ENCODE peak calls at places on chromosomes 5 and 9, in six cellular contexts. D, J, W, H, V and E are unnamed samples.

GRCh38 chr9:35110327-35110758 is 5.3 kb downstream of the ATOSB start:
- DNase-seq in D (no peak), J (no peak), W (no peak), H (no peak), V (peak), E (no peak)

GRCh38 chr9:95506692-95507455 is 9.9 kb downstream of the PTCH1 start:
- DNase-seq in D (peak), J (no peak), W (no peak), H (peak), V (peak), E (peak)

GRCh38 chr5:74361406-74362358 is 278.8 kb downstream of the ENC1 start:
- DNase-seq in D (no peak), J (no peak), W (no peak), H (no peak), V (no peak), E (no peak)

GRCh38 chr5:61816146-61816545 is 484.1 kb downstream of the ZSWIM6 start:
- DNase-seq in D (no peak), J (no peak), W (no peak), H (no peak), V (no peak), E (no peak)

GRCh38 chr9:101513351-101513750 is 20.3 kb upstream of the RNF20 start:
- DNase-seq in D (no peak), J (no peak), W (no peak), H (no peak), V (no peak), E (no peak)

GRCh38 chr5:10994088-10994986 is 233.3 kb upstream of the DAP start:
- DNase-seq in D (no peak), J (no peak), W (no peak), H (no peak), V (no peak), E (no peak)

GRCh38 chr9:113876806-113877236 is 712 bp downstream of the ZNF618 start:
- DNase-seq in D (no peak), J (no peak), W (no peak), H (no peak), V (no peak), E (no peak)

GRCh38 chr9:127838375-127839078 is 15.9 kb downstream of the ENG start:
- DNase-seq in D (no peak), J (peak), W (no peak), H (peak), V (peak), E (no peak)

GRCh38 chr5:124720589-124720988 is 25.9 kb downstream of the ZNF608 start:
- DNase-seq in D (no peak), J (no peak), W (no peak), H (no peak), V (no peak), E (no peak)

GRCh38 chr5:60223342-60223741 is 329.8 kb upstream of the PDE4D start:
- DNase-seq in D (no peak), J (no peak), W (no peak), H (no peak), V (no peak), E (no peak)

GRCh38 chr5:57247765-57248164 is 73.9 kb downstream of the GPBP1 start:
- DNase-seq in D (no peak), J (no peak), W (no peak), H (no peak), V (no peak), E (no peak)

GRCh38 chr5:16759147-16759800 is 142.5 kb upstream of the RETREG1 start:
- DNase-seq in D (no peak), J (no peak), W (no peak), H (no peak), V (no peak), E (no peak)

GRCh38 chr9:104553261-104553660 is 15.7 kb upstream of the OR13C8 start:
- DNase-seq in D (no peak), J (no peak), W (no peak), H (no peak), V (no peak), E (no peak)

GRCh38 chr5:34480810-34481528 is 175.2 kb upstream of the RAI14 start:
- DNase-seq in D (no peak), J (no peak), W (no peak), H (no peak), V (no peak), E (no peak)

GRCh38 chr9:26524225-26524624 is 368.4 kb downstream of the CAAP1 start:
- DNase-seq in D (no peak), J (no peak), W (no peak), H (peak), V (no peak), E (no peak)

GRCh38 chr5:135833521-135833920 is 942 bp upstream of the SLC25A48 start:
- DNase-seq in D (no peak), J (no peak), W (no peak), H (no peak), V (no peak), E (no peak)

GRCh38 chr5:16492398-16493175 is 27.0 kb upstream of the ZNF622 start:
- DNase-seq in D (peak), J (peak), W (no peak), H (peak), V (peak), E (no peak)

GRCh38 chr9:96062051-96062450 is 186.6 kb downstream of the ERCC6L2 start:
- DNase-seq in D (no peak), J (no peak), W (no peak), H (no peak), V (no peak), E (no peak)

GRCh38 chr5:159680095-159680494 is 236.2 kb upstream of the ADRA1B start:
- DNase-seq in D (no peak), J (no peak), W (no peak), H (no peak), V (no peak), E (no peak)

GRCh38 chr9:70935856-70936255 is 185.6 kb downstream of the TRPM3 start:
- DNase-seq in D (no peak), J (no peak), W (no peak), H (no peak), V (no peak), E (no peak)

GRCh38 chr9:114174876-114175771 is 19.8 kb downstream of the COL27A1 start:
- DNase-seq in D (no peak), J (no peak), W (no peak), H (peak), V (no peak), E (no peak)

GRCh38 chr5:106094128-106094726 is 1576.5 kb downstream of the EFNA5 start:
- DNase-seq in D (no peak), J (peak), W (no peak), H (no peak), V (peak), E (no peak)

GRCh38 chr9:133506653-133507038 is 18.1 kb downstream of the MYMK start:
- DNase-seq in D (no peak), J (peak), W (no peak), H (no peak), V (peak), E (no peak)

GRCh38 chr9:122463828-122464632 is 13.7 kb downstream of the OR1J1 start:
- DNase-seq in D (peak), J (no peak), W (no peak), H (no peak), V (peak), E (peak)

GRCh38 chr9:36306481-36307306 is 48.4 kb upstream of the GNE start:
- DNase-seq in D (peak), J (no peak), W (no peak), H (no peak), V (peak), E (no peak)

GRCh38 chr9:93585695-93586094 is 9.3 kb downstream of the PHF2 start:
- DNase-seq in D (no peak), J (no peak), W (no peak), H (no peak), V (no peak), E (no peak)

GRCh38 chr9:35728041-35728971 is 3.7 kb downstream of the TLN1 start:
- DNase-seq in D (no peak), J (peak), W (no peak), H (peak), V (peak), E (no peak)

GRCh38 chr9:69931340-69931739 is 110.7 kb downstream of the CFAP95 start:
- DNase-seq in D (peak), J (no peak), W (no peak), H (no peak), V (peak), E (no peak)

GRCh38 chr9:69937358-69937757 is 106.3 kb upstream of the MAMDC2 start:
- DNase-seq in D (no peak), J (no peak), W (no peak), H (no peak), V (no peak), E (no peak)

GRCh38 chr9:69936427-69936826 is 107.2 kb upstream of the MAMDC2 start:
- DNase-seq in D (no peak), J (peak), W (no peak), H (no peak), V (peak), E (no peak)

GRCh38 chr9:69933445-69933844 is 110.2 kb upstream of the MAMDC2 start:
- DNase-seq in D (no peak), J (no peak), W (no peak), H (no peak), V (no peak), E (no peak)

DNA sequence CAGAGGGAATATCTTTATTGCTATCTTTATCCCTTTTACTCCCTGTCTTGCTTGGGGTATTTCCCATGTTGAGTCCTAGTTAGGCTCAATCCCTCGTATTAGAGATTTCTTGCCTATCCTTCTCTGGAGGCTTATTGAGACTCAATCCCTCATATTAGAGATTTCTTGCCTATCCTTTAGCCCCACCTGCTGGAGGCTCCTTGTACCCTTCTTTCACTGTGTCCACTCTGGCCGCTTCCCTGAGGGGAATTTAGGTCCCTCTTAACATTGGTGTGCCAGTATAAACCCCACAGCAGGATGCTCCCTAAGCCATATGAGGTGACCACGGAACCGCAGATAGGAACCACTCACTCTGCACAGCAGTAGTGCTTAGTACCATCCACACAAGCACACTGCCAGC is 110.7 kb upstream of the MAMDC2 start:
- DNase-seq in D (peak), J (no peak), W (no peak), H (no peak), V (peak), E (no peak)
- TF ChIP-seq CTCF in D (peak), J (peak), W (no peak), H (no peak), V (peak), E (no peak)

GRCh38 chr5:167755420-167755819 is 536.0 kb upstream of the WWC1 start:
- DNase-seq in D (no peak), J (no peak), W (no peak), H (no peak), V (no peak), E (no peak)

GRCh38 chr5:167764650-167765289 is 526.7 kb upstream of the WWC1 start:
- DNase-seq in D (no peak), J (no peak), W (no peak), H (no peak), V (no peak), E (no peak)

GRCh38 chr5:167763772-167764171 is 527.7 kb upstream of the WWC1 start:
- DNase-seq in D (no peak), J (no peak), W (no peak), H (no peak), V (peak), E (no peak)

GRCh38 chr5:167754501-167754941 is 536.9 kb upstream of the WWC1 start:
- DNase-seq in D (no peak), J (peak), W (no peak), H (no peak), V (no peak), E (no peak)

GRCh38 chr5:167759411-167759821 is 532.0 kb upstream of the WWC1 start:
- DNase-seq in D (no peak), J (no peak), W (no peak), H (no peak), V (peak), E (no peak)
- TF ChIP-seq CTCF in D (no peak), J (no peak), W (no peak), H (no peak), V (no peak), E (no peak)

GRCh38 chr5:125978015-125978414 is 445.2 kb upstream of the GRAMD2B start:
- DNase-seq in D (no peak), J (no peak), W (no peak), H (no peak), V (no peak), E (no peak)

GRCh38 chr5:125976421-125977060 is 446.7 kb upstream of the GRAMD2B start:
- DNase-seq in D (no peak), J (no peak), W (no peak), H (no peak), V (no peak), E (no peak)

DNA sequence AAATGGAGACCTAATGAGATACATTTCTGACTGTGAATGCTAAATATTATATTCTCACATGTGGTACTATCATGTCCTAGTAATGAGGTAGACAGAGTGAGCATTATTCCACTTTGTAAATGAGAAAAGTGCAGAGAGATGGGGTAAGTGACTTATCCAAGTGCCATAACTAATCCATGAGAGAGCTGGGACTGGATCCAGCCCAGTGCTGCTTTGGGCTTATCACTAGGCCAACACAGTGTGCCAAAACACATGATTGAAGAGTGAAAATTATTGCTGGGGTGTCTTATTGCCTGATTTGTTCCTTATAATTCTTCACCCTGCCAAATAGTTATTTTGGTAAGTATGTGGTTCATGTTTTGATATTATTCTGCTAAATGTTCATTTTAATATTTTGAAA is 442.2 kb upstream of the GRAMD2B start:
- DNase-seq in D (no peak), J (no peak), W (no peak), H (no peak), V (no peak), E (no peak)
- TF ChIP-seq CTCF in D (no peak), J (no peak), W (no peak), H (no peak), V (no peak), E (no peak)

DNA sequence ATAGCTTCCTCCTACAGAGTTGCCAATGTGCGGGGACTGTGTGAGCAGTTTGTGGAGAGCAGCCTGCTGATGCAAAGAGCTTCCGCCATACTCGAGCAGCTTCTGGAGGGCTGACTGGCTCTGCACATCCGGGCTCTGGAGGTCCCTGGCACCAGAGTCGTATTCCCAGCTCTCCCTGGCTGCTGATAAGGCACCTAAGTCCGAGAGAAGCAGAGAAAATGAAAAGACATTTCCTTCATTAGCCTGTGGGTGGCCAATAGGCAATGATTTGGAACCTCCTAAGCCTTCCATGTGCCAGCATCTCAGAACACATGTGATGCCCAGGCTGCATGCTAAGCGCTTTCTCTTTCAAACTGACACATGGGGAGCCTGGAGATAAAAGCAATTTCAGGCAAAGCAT is 94.3 kb downstream of the TSSK1B start:
- DNase-seq in D (no peak), J (no peak), W (no peak), H (no peak), V (no peak), E (no peak)
- TF ChIP-seq CTCF in D (peak), J (no peak), W (no peak), H (no peak), V (no peak), E (peak)

DNA sequence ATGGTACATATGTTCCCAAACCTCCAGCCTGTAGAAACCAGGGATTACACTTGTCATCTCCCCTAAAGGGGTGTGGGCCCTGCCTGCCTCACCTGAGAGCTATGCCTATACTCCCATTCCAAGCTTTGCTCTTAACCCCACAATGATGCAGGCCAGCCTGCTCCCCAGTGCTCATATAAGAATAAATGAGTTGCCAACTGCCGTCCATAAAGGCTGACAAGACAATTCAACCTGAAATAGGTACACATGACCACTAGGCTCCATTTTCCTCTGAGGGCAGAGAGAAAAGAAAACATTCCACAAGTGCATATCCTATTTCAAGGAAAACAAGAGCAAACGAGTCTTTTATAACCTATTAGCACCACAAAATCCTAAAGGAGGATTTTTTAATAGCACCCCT is 28.4 kb downstream of the SKP1 start:
- DNase-seq in D (no peak), J (no peak), W (no peak), H (no peak), V (no peak), E (no peak)
- TF ChIP-seq CTCF in D (no peak), J (no peak), W (no peak), H (no peak), V (no peak), E (no peak)

GRCh38 chr5:999724-1000123 is 8.9 kb upstream of the NKD2 start:
- DNase-seq in D (peak), J (no peak), W (no peak), H (no peak), V (no peak), E (no peak)
- TF ChIP-seq CTCF in D (no peak), J (no peak), W (no peak), H (no peak), V (no peak), E (no peak)

GRCh38 chr5:180860273-180860886 is 696 bp downstream of the ZFP62 start:
- DNase-seq in D (peak), J (no peak), W (peak), H (peak), V (peak), E (no peak)

GRCh38 chr5:180862645-180863044 is 1.6 kb upstream of the ZFP62 start:
- DNase-seq in D (no peak), J (no peak), W (no peak), H (no peak), V (no peak), E (no peak)

GRCh38 chr5:180866985-180867384 is 5.9 kb upstream of the ZFP62 start:
- DNase-seq in D (no peak), J (no peak), W (no peak), H (no peak), V (no peak), E (no peak)

GRCh38 chr5:180866296-180866695 is 5.2 kb upstream of the ZFP62 start:
- DNase-seq in D (no peak), J (no peak), W (no peak), H (no peak), V (no peak), E (no peak)

DNA sequence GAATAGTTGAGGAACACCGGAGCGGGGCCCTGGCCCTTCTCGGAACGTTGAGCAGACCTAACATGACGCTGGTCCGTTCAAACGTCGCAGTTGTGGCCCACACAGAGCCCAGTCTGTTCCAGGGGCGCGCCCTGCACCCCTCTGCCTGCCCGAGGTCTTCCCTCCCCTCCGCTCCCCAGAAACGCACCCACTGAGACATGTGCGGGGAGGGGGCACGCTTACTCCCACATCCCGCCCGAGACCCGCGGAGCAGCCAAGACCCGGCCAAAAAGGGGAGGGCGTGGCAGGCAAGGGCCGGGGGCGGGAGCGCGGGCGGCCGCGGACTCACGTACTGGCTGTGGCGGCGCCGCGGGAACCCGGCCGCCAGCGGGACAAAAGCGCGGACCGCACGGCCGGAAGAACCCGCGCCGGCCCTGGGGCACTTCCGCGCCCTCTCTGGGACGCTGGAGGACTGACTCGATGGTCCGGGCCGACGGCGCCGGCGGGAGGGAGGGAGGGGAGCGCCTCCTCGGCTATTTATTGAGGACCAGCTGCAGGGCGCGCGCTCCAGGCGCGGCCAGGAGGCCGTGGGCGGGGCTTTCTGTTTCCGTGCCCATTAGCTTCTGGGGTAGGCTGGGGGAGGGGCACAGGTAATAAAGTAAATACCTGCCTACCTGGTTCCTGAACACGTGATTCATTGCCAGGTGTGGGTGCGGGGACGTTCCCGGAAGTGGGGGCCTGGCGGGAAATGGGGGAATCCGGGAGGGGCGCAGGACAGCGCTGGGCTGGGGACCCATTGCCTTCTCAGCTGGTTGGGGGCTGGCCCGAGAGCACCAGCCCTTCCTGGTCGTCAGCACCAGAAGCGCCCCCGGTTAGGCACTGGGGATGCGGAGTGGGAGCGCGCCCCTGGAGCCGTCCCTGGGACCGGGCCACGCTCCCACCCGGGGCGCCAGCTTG is at the start of gene ZFP62:
- DNase-seq in D (peak), J (peak), W (peak), H (peak), V (peak), E (peak)
- TF ChIP-seq CTCF in D (no peak), J (no peak), W (no peak), H (no peak), V (no peak), E (no peak)